ENCODE peak calls at places on chromosomes 13 and 19, in five cellular contexts. W is glutamatergic neuron, Z is AG04450, G is HCT116, N is osteocyte. T is an unnamed sample.

GRCh38 chr13:62168891-62169290 is 753.2 kb upstream of the PCDH20 start:
- DNase-seq in G (no peak), N (no peak), Z (no peak), W (no peak), T (no peak)

GRCh38 chr19:7539827-7540425 is 4.4 kb downstream of the PNPLA6 start:
- DNase-seq in Z (no peak), G (no peak), W (no peak), N (no peak), T (no peak)

GRCh38 chr19:3125900-3126524 is 9.8 kb upstream of the GNA15 start:
- DNase-seq in W (peak), Z (no peak), N (no peak), G (peak), T (peak)

GRCh38 chr19:36051637-36052036 is 2.4 kb downstream of the THAP8 start:
- DNase-seq in W (no peak), Z (no peak), N (no peak), G (no peak), T (no peak)

GRCh38 chr19:52473655-52474350 is 20.4 kb downstream of the ZNF578 start:
- DNase-seq in N (no peak), Z (no peak), W (no peak), G (no peak), T (no peak)

GRCh38 chr13:106376411-106377112 is 158.9 kb downstream of the EFNB2 start:
- DNase-seq in W (no peak), Z (peak), N (no peak), G (peak), T (no peak)

GRCh38 chr19:17095141-17095919 is 19.8 kb downstream of the MYO9B start:
- DNase-seq in G (no peak), N (no peak), W (no peak), Z (no peak), T (no peak)

GRCh38 chr19:54190942-54191670 is at the start of gene TSEN34:
- DNase-seq in G (peak), N (peak), Z (no peak), W (peak), T (peak)

GRCh38 chr13:44218501-44219240 is 155.0 kb upstream of the SERP2 start:
- DNase-seq in Z (no peak), G (no peak), W (no peak), N (no peak), T (no peak)

GRCh38 chr19:6837525-6837924 is 49.9 kb upstream of the ADGRE1 start:
- DNase-seq in Z (no peak), N (no peak), W (no peak), G (no peak), T (no peak)

GRCh38 chr13:35888327-35888940 is 242.7 kb downstream of the DCLK1 start:
- DNase-seq in Z (no peak), N (no peak), W (no peak), G (no peak), T (no peak)

GRCh38 chr19:33273065-33273736 is 29.1 kb downstream of the CEBPA start:
- DNase-seq in W (no peak), G (no peak), N (no peak), Z (no peak), T (no peak)

GRCh38 chr19:14006766-14007562 is 844 bp upstream of the RFX1 start:
- DNase-seq in W (peak), Z (no peak), N (peak), G (no peak), T (peak)

GRCh38 chr19:408441-409005 is 424 bp downstream of the C2CD4C start:
- DNase-seq in G (no peak), N (no peak), Z (no peak), W (peak), T (no peak)

GRCh38 chr13:48489003-48489402 is 43.9 kb downstream of the RCBTB2 start:
- DNase-seq in G (no peak), N (no peak), W (no peak), Z (no peak), T (no peak)

GRCh38 chr13:107018285-107018684 is 450.3 kb upstream of the ARGLU1 start:
- DNase-seq in W (no peak), G (no peak), Z (no peak), N (no peak), T (no peak)

GRCh38 chr13:40309881-40310280 is 356.6 kb downstream of the FOXO1 start:
- DNase-seq in Z (no peak), G (no peak), N (no peak), W (no peak), T (no peak)

GRCh38 chr19:38538793-38539528 is 78.8 kb downstream of the MAP4K1 start:
- DNase-seq in N (no peak), G (no peak), W (no peak), Z (no peak), T (no peak)

GRCh38 chr13:22454586-22454985 is 726.2 kb upstream of the SGCG start:
- DNase-seq in W (no peak), Z (no peak), G (no peak), N (no peak), T (no peak)

GRCh38 chr13:85665286-85665685 is 133.9 kb downstream of the SLITRK6 start:
- DNase-seq in N (no peak), W (no peak), G (no peak), Z (peak), T (no peak)

GRCh38 chr19:32866564-32867265 is 2.9 kb downstream of the SLC7A9 start:
- DNase-seq in Z (no peak), W (no peak), N (no peak), G (no peak), T (no peak)

GRCh38 chr19:51687791-51688664 is 5.1 kb upstream of the SPACA6 start:
- DNase-seq in W (peak), Z (no peak), G (no peak), N (peak), T (no peak)

GRCh38 chr19:43778651-43779050 is 2.1 kb downstream of the KCNN4 start:
- DNase-seq in G (no peak), N (no peak), W (no peak), Z (no peak), T (no peak)

GRCh38 chr13:76380436-76381065 is 505.7 kb downstream of the KCTD12 start:
- DNase-seq in Z (no peak), W (no peak), N (no peak), G (no peak), T (no peak)

GRCh38 chr13:95624020-95624419 is 20.5 kb downstream of the DZIP1 start:
- DNase-seq in N (no peak), W (no peak), Z (no peak), G (peak), T (peak)

GRCh38 chr13:110592670-110593069 is 22.7 kb upstream of the NAXD start:
- DNase-seq in N (no peak), W (no peak), G (no peak), Z (no peak), T (no peak)

GRCh38 chr19:55172741-55173140 is 6.3 kb upstream of the DNAAF3 start:
- DNase-seq in W (no peak), N (no peak), Z (no peak), G (no peak), T (no peak)

GRCh38 chr13:91185294-91185863 is 162.1 kb upstream of the MIR17HG start:
- DNase-seq in W (no peak), Z (no peak), N (no peak), G (peak), T (no peak)

GRCh38 chr13:100751826-100752225 is 77.2 kb upstream of the TMTC4 start:
- DNase-seq in Z (no peak), G (no peak), W (peak), N (no peak), T (no peak)

GRCh38 chr19:52102782-52103181 is 7.2 kb upstream of the ZNF841 start:
- DNase-seq in N (no peak), W (no peak), Z (no peak), G (no peak), T (no peak)

GRCh38 chr13:66689628-66690027 is 540.5 kb downstream of the PCDH9 start:
- DNase-seq in W (no peak), G (no peak), N (no peak), Z (no peak), T (no peak)

GRCh38 chr19:41957838-41958366 is 1.2 kb downstream of the RABAC1 start:
- DNase-seq in Z (peak), W (peak), N (no peak), G (peak), T (peak)

GRCh38 chr19:3365447-3366103 is 808 bp upstream of the NFIC start:
- DNase-seq in W (no peak), N (peak), G (peak), Z (no peak), T (no peak)

GRCh38 chr19:32599736-32600157 is 18.8 kb downstream of the PDCD5 start:
- DNase-seq in G (peak), W (no peak), N (peak), Z (peak), T (peak)

GRCh38 chr13:52455677-52456041 is 381 bp downstream of the CKAP2 start:
- DNase-seq in G (peak), N (peak), Z (peak), W (peak), T (peak)

GRCh38 chr13:46571189-46571901 is 18.4 kb downstream of the LRCH1 start:
- DNase-seq in Z (peak), N (no peak), G (no peak), W (no peak), T (no peak)

GRCh38 chr19:3699741-3700241 is 477 bp downstream of the PIP5K1C start:
- DNase-seq in W (peak), Z (no peak), G (no peak), N (no peak), T (peak)

GRCh38 chr13:100131863-100132574 is 43.1 kb downstream of the PCCA start:
- DNase-seq in G (peak), W (no peak), Z (peak), N (no peak), T (no peak)

GRCh38 chr19:41699231-41699967 is 9.0 kb upstream of the CEACAM5 start:
- DNase-seq in N (peak), Z (no peak), W (no peak), G (no peak), T (no peak)

DNA sequence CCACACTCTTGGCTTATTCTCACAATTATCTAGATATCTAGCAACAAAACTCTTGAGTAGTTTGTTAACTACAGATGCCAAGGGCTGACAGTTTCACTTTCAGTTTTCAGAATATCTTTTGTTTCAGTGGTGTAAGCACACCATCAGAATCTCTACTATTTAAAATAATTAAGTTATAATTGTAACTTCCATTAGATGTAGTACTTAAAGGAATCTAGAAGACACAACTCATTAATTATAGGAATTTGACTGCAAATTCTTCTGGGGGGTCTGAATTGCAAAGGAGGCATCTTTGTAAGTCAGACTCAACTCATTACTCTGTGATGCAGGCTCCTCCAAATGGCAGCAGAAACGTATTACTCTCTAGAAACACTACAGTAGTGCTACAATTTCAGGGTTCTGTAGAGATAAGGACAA is 44.9 kb upstream of the USPL1 start:
- DNase-seq in W (no peak), G (no peak), N (no peak), Z (no peak), T (no peak)
- TF ChIP-seq CTCF in W (no peak), G (peak), N (peak), Z (peak), T (no peak)

GRCh38 chr13:108060111-108060510 is 155.2 kb downstream of the LIG4 start:
- DNase-seq in Z (no peak), W (no peak), N (no peak), G (no peak), T (no peak)
- TF ChIP-seq CTCF in Z (no peak), W (no peak), N (no peak), G (no peak), T (no peak)

GRCh38 chr13:27632214-27632613 is 10.5 kb downstream of the POLR1D start:
- DNase-seq in G (no peak), N (no peak), W (no peak), Z (no peak), T (no peak)
- TF ChIP-seq CTCF in G (no peak), N (no peak), W (no peak), Z (no peak), T (no peak)

GRCh38 chr19:45558399-45558878 is 26.2 kb downstream of the OPA3 start:
- DNase-seq in W (peak), Z (no peak), G (peak), N (no peak), T (peak)
- TF ChIP-seq CTCF in W (peak), Z (peak), G (peak), N (peak), T (peak)

DNA sequence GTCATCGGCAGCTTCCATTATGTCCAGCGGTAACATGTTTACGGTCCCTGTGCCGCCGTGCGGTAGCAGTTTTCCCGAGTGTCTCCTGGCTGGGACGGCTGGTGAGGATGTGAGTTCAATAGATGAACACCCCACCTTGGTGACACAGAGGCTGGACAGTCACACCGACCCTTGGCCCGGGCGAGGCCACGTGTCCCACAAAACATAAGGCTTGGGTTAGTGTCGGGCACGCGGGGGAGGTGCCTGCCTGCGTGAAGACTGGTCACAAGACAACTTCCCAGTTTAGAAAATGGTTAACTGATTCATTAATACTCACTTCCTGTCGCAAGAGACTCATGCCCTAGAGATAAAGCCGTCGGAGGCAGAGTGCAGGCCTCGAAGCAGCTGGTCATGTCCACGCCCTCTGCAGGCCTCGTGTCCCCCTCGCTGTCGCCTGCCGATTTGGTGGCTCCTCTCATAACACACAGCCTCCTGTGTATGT is 17.2 kb downstream of the RASA3 start:
- DNase-seq in G (no peak), W (no peak), Z (peak), N (no peak), T (no peak)
- TF ChIP-seq CTCF in G (no peak), W (no peak), Z (peak), N (peak), T (no peak)

GRCh38 chr19:11204076-11204602 is 6.8 kb upstream of the KANK2 start:
- DNase-seq in G (no peak), N (no peak), Z (no peak), W (no peak), T (no peak)
- TF ChIP-seq CTCF in G (no peak), N (peak), Z (no peak), W (no peak), T (peak)

GRCh38 chr13:112930192-112930591 is 38.8 kb upstream of the MCF2L start:
- DNase-seq in G (no peak), W (no peak), N (no peak), Z (no peak), T (no peak)
- TF ChIP-seq CTCF in G (no peak), W (no peak), N (no peak), Z (no peak), T (no peak)

GRCh38 chr19:46487802-46488445 is 7.7 kb downstream of the PNMA8B start:
- DNase-seq in N (peak), G (peak), W (peak), Z (no peak), T (peak)

GRCh38 chr19:46488551-46488950 is 7.1 kb downstream of the PNMA8B start:
- DNase-seq in G (no peak), W (no peak), Z (no peak), N (no peak), T (no peak)

GRCh38 chr19:46487178-46487801 is 8.4 kb downstream of the PNMA8B start:
- DNase-seq in N (no peak), Z (no peak), W (no peak), G (no peak), T (no peak)

GRCh38 chr19:46490774-46491173 is 4.9 kb downstream of the PNMA8B start:
- DNase-seq in N (no peak), Z (no peak), W (no peak), G (no peak), T (no peak)

DNA sequence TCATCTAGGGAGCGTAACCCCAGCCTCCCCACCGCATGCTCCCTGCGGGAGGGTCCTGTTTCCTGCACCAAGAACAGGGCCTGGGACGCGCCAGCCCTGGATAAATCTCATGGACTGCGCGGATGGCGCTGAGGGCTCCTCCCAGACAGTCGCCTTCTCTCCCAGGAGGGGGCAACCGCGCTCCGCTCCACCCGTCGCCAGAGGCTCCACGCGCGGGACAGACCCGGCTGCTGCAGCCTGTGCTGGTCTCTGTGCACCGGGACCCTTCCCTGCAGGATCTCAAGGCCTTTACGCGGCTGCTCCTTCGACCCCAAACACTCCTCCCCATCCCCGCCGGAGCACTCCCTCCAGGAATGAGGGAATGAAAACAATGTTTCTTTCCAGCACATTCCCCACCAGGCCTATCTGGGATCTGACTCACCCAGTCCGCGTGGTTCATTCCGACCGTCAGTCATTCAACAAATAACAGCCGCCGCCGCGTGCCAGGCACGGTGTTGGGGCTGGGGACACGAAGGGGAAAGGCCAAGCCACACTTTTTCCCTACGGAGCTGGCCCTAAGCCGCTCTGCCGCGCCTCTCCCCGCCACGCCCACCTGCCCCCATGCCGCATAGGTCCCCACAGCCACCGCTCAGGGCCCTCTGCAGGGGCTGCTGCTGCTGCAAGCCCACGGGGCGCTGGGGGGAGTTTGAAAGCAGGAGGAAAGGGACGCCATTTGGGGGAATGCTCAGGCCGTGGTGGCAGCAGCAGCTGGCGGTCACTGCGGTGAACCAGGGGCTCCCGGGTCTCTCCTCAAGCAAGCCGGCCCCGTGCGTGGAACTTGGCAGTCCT is 6.0 kb downstream of the PNMA8B start:
- DNase-seq in W (peak), Z (no peak), N (no peak), G (no peak), T (no peak)
- TF ChIP-seq CTCF in W (peak), Z (peak), N (no peak), G (no peak), T (peak)

GRCh38 chr19:48872182-48872883 is at the start of gene PPP1R15A:
- DNase-seq in W (peak), Z (peak), G (peak), N (peak), T (peak)
- TF ChIP-seq CTCF in W (peak), Z (no peak), G (no peak), N (peak), T (peak)

DNA sequence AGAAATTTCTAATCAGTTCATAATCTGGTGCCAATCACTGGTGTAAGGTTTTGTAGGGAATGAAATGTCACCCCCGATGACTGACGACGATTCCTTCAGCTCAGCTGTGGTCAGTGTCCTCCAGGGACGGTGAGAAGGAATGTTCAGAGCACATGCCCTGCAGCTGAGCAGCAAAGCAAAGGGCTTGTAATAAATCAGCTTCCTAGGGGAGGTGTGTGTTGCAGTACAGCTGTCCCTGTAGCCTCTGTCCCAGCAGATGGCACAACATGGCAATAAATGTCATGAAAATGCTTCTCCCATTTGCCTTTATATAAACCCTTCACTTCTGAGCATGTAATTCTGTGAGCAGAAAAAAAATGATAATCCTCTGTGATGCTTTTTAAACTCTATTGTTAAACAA is 102.4 kb downstream of the FAM216B start:
- DNase-seq in W (peak), G (peak), N (no peak), Z (no peak), T (no peak)
- TF ChIP-seq CTCF in W (no peak), G (no peak), N (peak), Z (no peak), T (no peak)